ENCODE peak calls at places on chromosomes 12 and 14, in ten cellular contexts. G is astrocyte; D is activated naive CD4-positive, alpha-beta T cell treated with anti-CD3 and anti-CD28 coated beads, Interleukin-2, amount 50 U/mL, for 72 hours; T is T-helper 2 cell; H is globus pallidus; W is HuH-7.5; R is progenitor cell of endocrine pancreas; K is renal cortical epithelial cell; E is SK-N-DZ; S is EL. C is an unnamed sample.

GRCh38 chr12:113142173-113142885 is 6.8 kb upstream of the RASAL1 start:
- DNase-seq in D (no peak), H (peak), T (no peak), R (no peak), K (peak), W (no peak), E (no peak), S (no peak), G (no peak), C (no peak)

GRCh38 chr12:51818567-51819300 is 29.8 kb downstream of the FIGNL2 start:
- DNase-seq in S (peak), W (no peak), T (no peak), D (no peak), G (peak), H (no peak), E (no peak), K (peak), R (no peak), C (no peak)

GRCh38 chr12:132429932-132430643 is 59.9 kb upstream of the FBRSL1 start:
- DNase-seq in H (no peak), W (no peak), T (peak), G (no peak), R (no peak), S (no peak), E (peak), D (no peak), K (peak), C (no peak)

GRCh38 chr12:45401008-45401407 is 185.1 kb downstream of the ANO6 start:
- DNase-seq in D (no peak), H (no peak), W (no peak), T (no peak), G (no peak), R (no peak), E (no peak), K (no peak), S (no peak), C (no peak)

GRCh38 chr14:20343855-20344205 is 395 bp downstream of the PARP2 start:
- DNase-seq in D (no peak), S (no peak), H (no peak), T (no peak), W (no peak), G (peak), E (no peak), K (peak), R (no peak), C (no peak)

GRCh38 chr12:62214847-62215246 is 45.4 kb upstream of the USP15 start:
- DNase-seq in W (no peak), K (no peak), T (no peak), E (no peak), R (no peak), G (no peak), S (no peak), H (no peak), D (no peak), C (no peak)

GRCh38 chr12:131604146-131604844 is 106.6 kb upstream of the SFSWAP start:
- DNase-seq in S (no peak), G (no peak), T (no peak), E (no peak), R (no peak), W (no peak), D (no peak), H (no peak), K (no peak), C (no peak)

GRCh38 chr12:70221626-70222025 is 21.6 kb upstream of the CNOT2 start:
- DNase-seq in R (no peak), E (no peak), T (no peak), S (no peak), W (no peak), H (no peak), G (no peak), D (no peak), K (no peak), C (no peak)

GRCh38 chr12:22458301-22458917 is 85.9 kb downstream of the C2CD5 start:
- DNase-seq in G (no peak), T (no peak), E (no peak), S (no peak), K (no peak), W (no peak), D (no peak), R (no peak), H (no peak), C (no peak)

GRCh38 chr12:45309826-45310626 is 94.1 kb downstream of the ANO6 start:
- DNase-seq in H (peak), R (no peak), S (peak), D (no peak), W (no peak), E (no peak), G (peak), T (no peak), K (no peak), C (no peak)

GRCh38 chr14:99572173-99572999 is 31.6 kb downstream of the CCDC85C start:
- DNase-seq in E (peak), S (no peak), D (no peak), T (no peak), W (no peak), H (no peak), R (no peak), G (no peak), K (no peak), C (no peak)

GRCh38 chr12:79422060-79422812 is 268.5 kb downstream of the PAWR start:
- DNase-seq in T (no peak), H (no peak), S (peak), G (no peak), W (no peak), E (no peak), D (no peak), R (no peak), K (peak), C (no peak)

GRCh38 chr12:48818831-48819590 is 715 bp downstream of the CACNB3 start:
- DNase-seq in G (no peak), R (no peak), H (no peak), K (no peak), E (peak), T (no peak), D (no peak), W (no peak), S (peak), C (peak)

GRCh38 chr14:75660238-75660629 is 442 bp downstream of the ERG28 start:
- DNase-seq in E (no peak), D (no peak), W (no peak), S (no peak), G (no peak), R (no peak), T (no peak), K (no peak), H (no peak), C (no peak)

GRCh38 chr14:87944987-87945604 is 47.9 kb downstream of the GALC start:
- DNase-seq in H (peak), R (no peak), E (peak), T (no peak), S (peak), D (no peak), G (peak), K (peak), W (no peak), C (no peak)

GRCh38 chr12:113204806-113205205 is 16.5 kb upstream of the TPCN1 start:
- DNase-seq in H (no peak), W (no peak), S (no peak), D (no peak), G (no peak), R (no peak), T (no peak), E (no peak), K (peak), C (no peak)

GRCh38 chr12:32163596-32163995 is 56.9 kb downstream of the BICD1 start:
- DNase-seq in H (no peak), R (no peak), D (no peak), G (no peak), W (no peak), S (peak), K (peak), T (no peak), E (no peak), C (no peak)

GRCh38 chr12:48197967-48198618 is 5.0 kb downstream of the OR10AD1 start:
- DNase-seq in K (peak), W (peak), G (peak), H (peak), T (peak), R (peak), D (peak), E (peak), S (peak), C (peak)

GRCh38 chr12:118238888-118239287 is 103.0 kb downstream of the PEBP1 start:
- DNase-seq in R (no peak), E (no peak), K (no peak), H (no peak), W (no peak), G (no peak), T (no peak), D (no peak), S (no peak), C (no peak)

GRCh38 chr14:100383727-100384158 is 60.6 kb downstream of the SLC25A47 start:
- DNase-seq in E (peak), D (peak), S (peak), K (no peak), R (peak), H (peak), W (peak), T (peak), G (no peak), C (peak)

GRCh38 chr12:12835378-12836145 is 22.4 kb downstream of the DDX47 start:
- DNase-seq in W (no peak), K (peak), H (no peak), D (no peak), R (no peak), E (no peak), T (no peak), G (peak), S (peak), C (no peak)

GRCh38 chr12:48717252-48717695 is 767 bp upstream of the CCNT1 start:
- DNase-seq in T (no peak), S (peak), K (peak), H (peak), W (no peak), G (no peak), E (peak), R (no peak), D (no peak), C (no peak)

GRCh38 chr14:51871846-51872245 is 11.4 kb downstream of the GNG2 start:
- DNase-seq in E (no peak), R (no peak), H (no peak), W (no peak), D (no peak), T (no peak), K (no peak), S (no peak), G (no peak), C (no peak)

GRCh38 chr12:5945071-5946008 is at the start of gene ANO2:
- DNase-seq in G (no peak), R (peak), S (peak), K (no peak), W (no peak), E (no peak), T (no peak), D (no peak), H (no peak), C (peak)

GRCh38 chr14:73467800-73468199 is 9.5 kb upstream of the NUMB start:
- DNase-seq in W (no peak), E (no peak), S (no peak), T (no peak), K (no peak), D (peak), G (no peak), H (no peak), R (no peak), C (no peak)

C was measured in endothelial cell.